ENCODE peak calls at places on chromosomes 5 and 9, in nine cellular contexts. O is heart left ventricle, Z is ovary, J is aorta, X is right lobe of liver, H is thyroid gland, R is tibial artery, L is A549, N is left ventricle myocardium inferior. T is an unnamed sample.

GRCh38 chr9:136048560-136049411 is 46.3 kb downstream of the NACC2 start:
- DNase-seq in O (no peak), Z (no peak), J (no peak), X (peak; percentile 48), H (no peak), R (no peak), L (no peak), N (no peak), T (no peak)

GRCh38 chr9:131174681-131175239 is 49.4 kb downstream of the NUP214 start:
- DNase-seq in O (no peak), Z (no peak), J (no peak), X (no peak), H (no peak), R (no peak), L (no peak), N (no peak), T (no peak)

GRCh38 chr5:11037941-11038340 is 276.9 kb upstream of the DAP start:
- DNase-seq in O (no peak), Z (no peak), J (no peak), X (no peak), H (no peak), R (no peak), L (no peak), N (no peak), T (no peak)

GRCh38 chr9:108331596-108331995 is 524.2 kb downstream of the ACTL7B start:
- DNase-seq in O (no peak), Z (no peak), J (no peak), X (no peak), H (no peak), R (no peak), L (no peak), N (no peak), T (no peak)

GRCh38 chr9:76570820-76571219 is 111.8 kb downstream of the GCNT1 start:
- DNase-seq in O (no peak), Z (no peak), J (no peak), X (no peak), H (no peak), R (no peak), L (no peak), N (no peak), T (no peak)

GRCh38 chr5:31434898-31435297 is 97.0 kb downstream of the DROSHA start:
- DNase-seq in O (no peak), Z (no peak), J (no peak), X (no peak), H (no peak), R (no peak), L (no peak), N (no peak), T (no peak)

GRCh38 chr5:109937951-109938350 is 248.2 kb downstream of the MAN2A1 start:
- DNase-seq in O (no peak), Z (no peak), J (no peak), X (no peak), H (no peak), R (no peak), L (no peak), N (no peak), T (no peak)

GRCh38 chr9:93128011-93128714 is 5.9 kb downstream of the NINJ1 start:
- DNase-seq in O (peak; percentile 25), Z (no peak), J (peak; percentile 72), X (peak; percentile 47), H (peak; percentile 4), R (no peak), L (no peak), N (no peak), T (peak; percentile 42)

GRCh38 chr9:108041551-108041950 is 552.0 kb upstream of the KLF4 start:
- DNase-seq in O (no peak), Z (no peak), J (no peak), X (no peak), H (no peak), R (no peak), L (peak; percentile 47), N (no peak), T (no peak)

GRCh38 chr5:3265131-3265885 is 330.3 kb upstream of the IRX1 start:
- DNase-seq in O (no peak), Z (no peak), J (no peak), X (no peak), H (no peak), R (no peak), L (no peak), N (no peak), T (no peak)

GRCh38 chr9:70945301-70945700 is 176.1 kb downstream of the TRPM3 start:
- DNase-seq in O (no peak), Z (no peak), J (no peak), X (no peak), H (no peak), R (no peak), L (no peak), N (no peak), T (no peak)

GRCh38 chr9:73441890-73442818 is 290.5 kb downstream of the ANXA1 start:
- DNase-seq in O (no peak), Z (no peak), J (no peak), X (no peak), H (no peak), R (no peak), L (no peak), N (no peak), T (no peak)

GRCh38 chr9:68551191-68551590 is 10.5 kb upstream of the TMEM252 start:
- DNase-seq in O (no peak), Z (no peak), J (no peak), X (no peak), H (no peak), R (no peak), L (no peak), N (no peak), T (no peak)

GRCh38 chr9:68546596-68547390 is 6.1 kb upstream of the TMEM252 start:
- DNase-seq in O (no peak), Z (no peak), J (no peak), X (peak; percentile 56), H (peak; percentile 27), R (no peak), L (no peak), N (no peak), T (no peak)

GRCh38 chr9:68545033-68545705 is 4.5 kb upstream of the TMEM252 start:
- DNase-seq in O (no peak), Z (no peak), J (no peak), X (no peak), H (no peak), R (no peak), L (no peak), N (no peak), T (no peak)

GRCh38 chr9:68548241-68548640 is 7.6 kb upstream of the TMEM252 start:
- DNase-seq in O (no peak), Z (no peak), J (no peak), X (no peak), H (no peak), R (no peak), L (no peak), N (no peak), T (no peak)

DNA sequence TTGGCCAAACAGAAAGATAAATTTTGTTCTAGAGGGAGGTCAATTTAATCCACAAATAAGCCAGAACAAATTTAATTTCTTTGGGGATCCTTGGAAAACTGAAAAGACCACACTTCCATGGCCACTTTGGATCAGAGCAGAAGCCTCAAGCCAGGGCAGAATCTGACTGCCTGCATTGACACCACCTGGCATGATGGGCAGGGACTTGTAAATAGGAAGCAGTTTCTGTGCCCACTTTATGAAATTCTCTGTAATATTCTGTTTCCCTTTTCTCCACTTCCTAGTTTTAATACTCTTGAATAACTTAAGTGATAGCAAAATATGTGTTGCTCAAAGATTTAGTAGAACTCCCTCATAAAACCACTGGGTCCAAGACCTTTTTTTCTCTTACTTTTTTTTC is 6.7 kb upstream of the TMEM252 start:
- DNase-seq in O (no peak), Z (no peak), J (no peak), X (no peak), H (no peak), R (no peak), L (no peak), N (no peak), T (no peak)
- H3K4me3 ChIP-seq in O (no peak overlapping the region), Z (no peak overlapping the region), J (no peak overlapping the region), X (no peak overlapping the region), H (no peak overlapping the region), R (no peak overlapping the region), L (no peak overlapping the region), N (no peak overlapping the region), T (no peak overlapping the region)

DNA sequence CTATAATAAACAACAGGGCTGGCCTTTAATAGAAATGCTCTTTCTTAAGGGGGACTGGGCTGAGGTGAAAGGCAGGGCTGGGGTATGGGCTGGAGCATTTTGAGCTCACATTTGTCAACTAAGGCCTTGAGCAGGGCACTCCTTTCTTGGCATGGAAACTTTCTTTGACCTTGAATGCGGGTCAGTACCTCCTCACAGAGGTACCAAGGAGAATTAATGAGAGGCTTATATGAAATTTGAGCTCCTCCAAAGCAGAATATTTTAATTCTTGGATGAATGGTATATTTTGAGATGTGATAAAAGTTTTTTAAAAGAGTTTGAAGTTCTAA is 3.1 kb downstream of the CYSTM1 start:
- DNase-seq in O (no peak), Z (no peak), J (no peak), X (no peak), H (peak; percentile 41), R (no peak), L (no peak), N (no peak), T (no peak)
- H3K4me3 ChIP-seq in O (no peak overlapping the region), Z (no peak overlapping the region), J (no peak overlapping the region), X (no peak overlapping the region), H (no peak overlapping the region), R (no peak overlapping the region), L (no peak overlapping the region), N (no peak overlapping the region), T (no peak overlapping the region)

DNA sequence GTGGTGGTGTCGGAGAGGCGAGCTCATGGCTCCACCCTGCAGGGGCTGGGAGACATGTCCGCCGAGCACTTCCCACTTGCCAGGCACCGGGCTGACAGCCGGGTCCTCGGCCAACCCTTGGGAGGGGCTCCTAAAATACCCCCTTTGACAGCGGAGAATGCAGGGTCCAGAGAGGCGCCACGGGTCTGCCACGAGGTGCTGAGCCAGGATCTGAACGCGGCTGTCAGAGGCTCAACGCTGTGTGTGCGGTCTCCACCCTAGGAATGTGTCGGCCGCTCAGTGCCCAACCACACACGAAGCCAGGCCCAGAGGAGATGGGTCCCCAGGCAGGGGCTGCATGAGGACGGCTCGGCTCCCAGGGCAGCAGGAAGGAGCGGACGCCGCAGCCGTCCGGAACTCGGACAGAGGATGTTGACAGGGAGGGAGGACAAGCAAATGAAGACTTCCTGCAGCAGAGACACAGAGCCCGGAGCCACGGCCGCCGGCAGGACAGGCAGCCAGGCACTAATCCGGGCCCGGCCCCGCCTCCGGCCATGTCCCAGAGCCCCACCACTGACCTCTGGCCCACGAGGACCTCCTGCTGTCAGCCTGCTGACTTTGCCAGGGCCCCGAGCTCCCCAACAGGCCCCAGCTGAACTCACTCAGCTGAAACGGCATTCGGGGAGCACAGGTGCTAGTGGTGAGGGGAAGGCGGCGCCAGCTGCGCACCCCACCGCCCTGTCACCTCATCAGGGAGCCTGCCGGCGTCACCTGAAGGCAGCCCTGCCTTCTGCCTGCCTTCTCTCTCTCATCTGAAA is 12.8 kb downstream of the VAV2 start:
- DNase-seq in O (peak; percentile 59), Z (no peak), J (peak; percentile 79), X (peak; percentile 84), H (no peak), R (no peak), L (no peak), N (peak; percentile 62), T (no peak)
- H3K4me3 ChIP-seq in O (peak overlapping the region; percentile 17), Z (no peak overlapping the region), J (no peak overlapping the region), X (peak overlapping the region; percentile 39), H (no peak overlapping the region), R (peak overlapping the region; percentile 25), L (no peak overlapping the region), N (peak overlapping the region; percentile 56), T (peak overlapping the region; percentile 34)

DNA sequence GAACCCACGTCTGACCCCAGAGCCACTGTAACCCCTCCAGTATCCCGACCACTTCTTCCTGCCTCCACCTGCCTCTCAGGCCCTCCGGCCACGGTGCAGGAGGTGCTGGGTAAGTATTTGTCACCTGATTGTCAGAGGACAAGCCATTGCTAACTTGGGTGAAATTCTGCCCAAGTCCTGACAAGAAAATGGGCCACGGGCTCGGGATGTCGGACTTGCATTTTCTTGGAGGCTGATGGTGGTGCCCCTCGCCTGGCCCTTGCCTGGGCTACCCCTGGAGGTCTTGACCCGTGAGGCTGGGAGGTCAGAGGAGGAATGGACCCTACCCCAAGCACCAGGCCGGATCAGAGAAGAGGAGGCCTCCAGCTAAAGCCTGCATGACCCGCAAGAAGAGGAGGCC is 149.7 kb upstream of the COL5A1 start:
- DNase-seq in O (no peak), Z (no peak), J (peak; percentile 62), X (peak; percentile 37), H (no peak), R (peak; percentile 55), L (no peak), N (no peak), T (peak; percentile 0)
- H3K4me3 ChIP-seq in O (no peak overlapping the region), Z (no peak overlapping the region), J (no peak overlapping the region), X (no peak overlapping the region), H (no peak overlapping the region), R (no peak overlapping the region), L (no peak overlapping the region), N (no peak overlapping the region), T (no peak overlapping the region)

T was measured in dorsolateral prefrontal cortex.